ENCODE peak calls at places on chromosomes 3 and 15, in five cellular contexts. One of them, this sample, is unnamed.

GRCh38 chr3:178455966-178456365 is 80.3 kb upstream of the KCNMB2 start:
- DNase-seq in stimulated activated CD8-positive, alpha-beta memory T cell treated with anti-CD3 and anti-CD28 coated beads, Interleukin-4, amount 100 ng/mL, for 1 hour: no peak
- DNase-seq in CD8-positive, alpha-beta T cell: no peak
- DNase-seq in OCI-LY7: no peak
- DNase-seq in ELF-1: no peak
- DNase-seq in this sample: no peak

GRCh38 chr3:149368201-149368849 is 9.1 kb downstream of the TM4SF1 start:
- DNase-seq in stimulated activated CD8-positive, alpha-beta memory T cell treated with anti-CD3 and anti-CD28 coated beads, Interleukin-4, amount 100 ng/mL, for 1 hour: no peak
- DNase-seq in CD8-positive, alpha-beta T cell: no peak
- DNase-seq in OCI-LY7: no peak
- DNase-seq in ELF-1: no peak
- DNase-seq in this sample: no peak

GRCh38 chr15:33296856-33297255 is 13.9 kb upstream of the RYR3 start:
- DNase-seq in stimulated activated CD8-positive, alpha-beta memory T cell treated with anti-CD3 and anti-CD28 coated beads, Interleukin-4, amount 100 ng/mL, for 1 hour: no peak
- DNase-seq in CD8-positive, alpha-beta T cell: no peak
- DNase-seq in OCI-LY7: no peak
- DNase-seq in ELF-1: no peak
- DNase-seq in this sample: no peak

GRCh38 chr3:157104521-157104920 is 55.4 kb downstream of the CCNL1 start:
- DNase-seq in stimulated activated CD8-positive, alpha-beta memory T cell treated with anti-CD3 and anti-CD28 coated beads, Interleukin-4, amount 100 ng/mL, for 1 hour: no peak
- DNase-seq in CD8-positive, alpha-beta T cell: no peak
- DNase-seq in OCI-LY7: no peak
- DNase-seq in ELF-1: no peak
- DNase-seq in this sample: no peak

GRCh38 chr3:26369133-26369532 is 253.4 kb upstream of the LRRC3B start:
- DNase-seq in stimulated activated CD8-positive, alpha-beta memory T cell treated with anti-CD3 and anti-CD28 coated beads, Interleukin-4, amount 100 ng/mL, for 1 hour: no peak
- DNase-seq in CD8-positive, alpha-beta T cell: no peak
- DNase-seq in OCI-LY7: no peak
- DNase-seq in ELF-1: peak
- DNase-seq in this sample: no peak

GRCh38 chr3:116473602-116474001 is 28.3 kb upstream of the LSAMP start:
- DNase-seq in stimulated activated CD8-positive, alpha-beta memory T cell treated with anti-CD3 and anti-CD28 coated beads, Interleukin-4, amount 100 ng/mL, for 1 hour: no peak
- DNase-seq in CD8-positive, alpha-beta T cell: no peak
- DNase-seq in OCI-LY7: no peak
- DNase-seq in ELF-1: no peak
- DNase-seq in this sample: no peak

GRCh38 chr15:100373037-100373896 is 31.5 kb upstream of the ADAMTS17 start:
- DNase-seq in stimulated activated CD8-positive, alpha-beta memory T cell treated with anti-CD3 and anti-CD28 coated beads, Interleukin-4, amount 100 ng/mL, for 1 hour: no peak
- DNase-seq in CD8-positive, alpha-beta T cell: no peak
- DNase-seq in OCI-LY7: no peak
- DNase-seq in ELF-1: peak
- DNase-seq in this sample: no peak

GRCh38 chr15:81400640-81401236 is 26.7 kb upstream of the TMC3 start:
- DNase-seq in stimulated activated CD8-positive, alpha-beta memory T cell treated with anti-CD3 and anti-CD28 coated beads, Interleukin-4, amount 100 ng/mL, for 1 hour: no peak
- DNase-seq in CD8-positive, alpha-beta T cell: no peak
- DNase-seq in OCI-LY7: peak
- DNase-seq in ELF-1: no peak
- DNase-seq in this sample: no peak

GRCh38 chr15:63473007-63473748 is 31.2 kb upstream of the USP3 start:
- DNase-seq in stimulated activated CD8-positive, alpha-beta memory T cell treated with anti-CD3 and anti-CD28 coated beads, Interleukin-4, amount 100 ng/mL, for 1 hour: no peak
- DNase-seq in CD8-positive, alpha-beta T cell: no peak
- DNase-seq in OCI-LY7: no peak
- DNase-seq in ELF-1: no peak
- DNase-seq in this sample: no peak

GRCh38 chr3:137035631-137036030 is 77.8 kb downstream of the IL20RB start:
- DNase-seq in stimulated activated CD8-positive, alpha-beta memory T cell treated with anti-CD3 and anti-CD28 coated beads, Interleukin-4, amount 100 ng/mL, for 1 hour: no peak
- DNase-seq in CD8-positive, alpha-beta T cell: no peak
- DNase-seq in OCI-LY7: peak
- DNase-seq in ELF-1: peak
- DNase-seq in this sample: no peak

GRCh38 chr3:101936419-101937331 is 87.4 kb downstream of the NFKBIZ start:
- DNase-seq in stimulated activated CD8-positive, alpha-beta memory T cell treated with anti-CD3 and anti-CD28 coated beads, Interleukin-4, amount 100 ng/mL, for 1 hour: no peak
- DNase-seq in CD8-positive, alpha-beta T cell: no peak
- DNase-seq in OCI-LY7: peak
- DNase-seq in ELF-1: no peak
- DNase-seq in this sample: no peak

GRCh38 chr15:34161329-34161953 is 48.5 kb downstream of the KATNBL1 start:
- DNase-seq in stimulated activated CD8-positive, alpha-beta memory T cell treated with anti-CD3 and anti-CD28 coated beads, Interleukin-4, amount 100 ng/mL, for 1 hour: no peak
- DNase-seq in CD8-positive, alpha-beta T cell: no peak
- DNase-seq in OCI-LY7: peak
- DNase-seq in ELF-1: no peak
- DNase-seq in this sample: no peak

GRCh38 chr15:43107741-43108140 is 1.9 kb upstream of the UBR1 start:
- DNase-seq in stimulated activated CD8-positive, alpha-beta memory T cell treated with anti-CD3 and anti-CD28 coated beads, Interleukin-4, amount 100 ng/mL, for 1 hour: no peak
- DNase-seq in CD8-positive, alpha-beta T cell: no peak
- DNase-seq in OCI-LY7: no peak
- DNase-seq in ELF-1: no peak
- DNase-seq in this sample: no peak

GRCh38 chr3:42764561-42765295 is 8.3 kb downstream of the CCDC13 start:
- DNase-seq in stimulated activated CD8-positive, alpha-beta memory T cell treated with anti-CD3 and anti-CD28 coated beads, Interleukin-4, amount 100 ng/mL, for 1 hour: no peak
- DNase-seq in CD8-positive, alpha-beta T cell: no peak
- DNase-seq in OCI-LY7: no peak
- DNase-seq in ELF-1: no peak
- DNase-seq in this sample: no peak

GRCh38 chr15:38768970-38769369 is 204.4 kb upstream of the RASGRP1 start:
- DNase-seq in stimulated activated CD8-positive, alpha-beta memory T cell treated with anti-CD3 and anti-CD28 coated beads, Interleukin-4, amount 100 ng/mL, for 1 hour: no peak
- DNase-seq in CD8-positive, alpha-beta T cell: no peak
- DNase-seq in OCI-LY7: no peak
- DNase-seq in ELF-1: peak
- DNase-seq in this sample: no peak

GRCh38 chr3:123547881-123548534 is 36.8 kb downstream of the HACD2 start:
- DNase-seq in stimulated activated CD8-positive, alpha-beta memory T cell treated with anti-CD3 and anti-CD28 coated beads, Interleukin-4, amount 100 ng/mL, for 1 hour: no peak
- DNase-seq in CD8-positive, alpha-beta T cell: no peak
- DNase-seq in OCI-LY7: no peak
- DNase-seq in ELF-1: no peak
- DNase-seq in this sample: no peak

GRCh38 chr15:50145451-50145872 is 26.4 kb upstream of the ATP8B4 start:
- DNase-seq in stimulated activated CD8-positive, alpha-beta memory T cell treated with anti-CD3 and anti-CD28 coated beads, Interleukin-4, amount 100 ng/mL, for 1 hour: no peak
- DNase-seq in CD8-positive, alpha-beta T cell: no peak
- DNase-seq in OCI-LY7: peak
- DNase-seq in ELF-1: peak
- DNase-seq in this sample: no peak

GRCh38 chr15:88636039-88636438 is 2.8 kb upstream of the ISG20 start:
- DNase-seq in stimulated activated CD8-positive, alpha-beta memory T cell treated with anti-CD3 and anti-CD28 coated beads, Interleukin-4, amount 100 ng/mL, for 1 hour: peak
- DNase-seq in CD8-positive, alpha-beta T cell: peak
- DNase-seq in OCI-LY7: no peak
- DNase-seq in ELF-1: no peak
- DNase-seq in this sample: no peak

GRCh38 chr3:119294402-119294888 is 262 bp downstream of the ARHGAP31 start:
- DNase-seq in stimulated activated CD8-positive, alpha-beta memory T cell treated with anti-CD3 and anti-CD28 coated beads, Interleukin-4, amount 100 ng/mL, for 1 hour: peak
- DNase-seq in CD8-positive, alpha-beta T cell: peak
- DNase-seq in OCI-LY7: peak
- DNase-seq in ELF-1: peak
- DNase-seq in this sample: no peak